ENCODE peak calls at places on chromosome 21, in nine cellular contexts. J is tibial artery, C is fibroblast of the aortic adventitia, I is AG09309, W is brain microvascular endothelial cell, Z is neuronal stem cell, Y is mesenchymal stem cell, B is astrocyte of the spinal cord, Q is body of pancreas. F is an unnamed sample.

GRCh38 chr21:21631961-21632360 is 633.8 kb downstream of the NCAM2 start:
- DNase-seq in Y (no peak), I (no peak), B (peak), J (no peak), Q (no peak), Z (no peak), W (no peak), C (peak), F (no peak)

GRCh38 chr21:32538147-32538792 is 47.1 kb downstream of the TCP10L start:
- DNase-seq in C (no peak), Z (no peak), Y (no peak), I (no peak), J (no peak), B (no peak), Q (no peak), W (no peak), F (no peak)

GRCh38 chr21:31334648-31335121 is 9.4 kb downstream of the TIAM1 start:
- DNase-seq in J (no peak), W (no peak), C (no peak), Y (no peak), I (no peak), B (peak), Z (no peak), Q (no peak), F (no peak)

GRCh38 chr21:27359141-27359540 is 392.3 kb upstream of the ADAMTS5 start:
- DNase-seq in J (no peak), W (no peak), Y (peak), I (peak), Q (no peak), Z (no peak), B (peak), C (peak), F (no peak)

GRCh38 chr21:29301703-29302102 is 3.0 kb downstream of the BACH1 start:
- DNase-seq in I (no peak), J (no peak), Q (no peak), Y (no peak), W (no peak), C (no peak), B (no peak), Z (no peak), F (no peak)

GRCh38 chr21:44376606-44377005 is 23.2 kb downstream of the TRPM2 start:
- DNase-seq in W (no peak), Z (no peak), C (no peak), Q (no peak), J (peak), I (no peak), Y (no peak), B (no peak), F (no peak)

GRCh38 chr21:31687108-31687507 is 27.6 kb downstream of the SOD1 start:
- DNase-seq in J (no peak), Y (no peak), B (no peak), I (no peak), Z (no peak), C (no peak), Q (no peak), W (no peak), F (no peak)

GRCh38 chr21:28587748-28588147 is 404.9 kb downstream of the LTN1 start:
- DNase-seq in C (peak), Q (no peak), Z (no peak), B (peak), I (peak), J (no peak), Y (no peak), W (no peak), F (no peak)

GRCh38 chr21:26595971-26596370 is 22.9 kb upstream of the CYYR1 start:
- DNase-seq in I (no peak), Y (no peak), B (no peak), W (no peak), C (no peak), Q (no peak), J (no peak), Z (no peak), F (no peak)

GRCh38 chr21:25938673-25939395 is 204.1 kb downstream of the GABPA start:
- DNase-seq in I (no peak), J (no peak), W (no peak), Z (no peak), B (no peak), Y (peak), Q (no peak), C (peak), F (no peak)

GRCh38 chr21:37769656-37770055 is 146.6 kb downstream of the KCNJ6 start:
- DNase-seq in Z (no peak), Y (no peak), C (no peak), W (no peak), B (no peak), J (no peak), I (no peak), Q (no peak), F (no peak)

GRCh38 chr21:45439171-45439872 is 34.4 kb downstream of the COL18A1 start:
- DNase-seq in W (peak), Z (peak), J (peak), Q (peak), I (peak), C (peak), B (peak), Y (peak), F (peak)
- H3K4me3 ChIP-seq in W (peak), Z (no peak), J (peak), Q (no peak), I (peak), C (peak), B (no peak), Y (no peak), F (peak)

DNA sequence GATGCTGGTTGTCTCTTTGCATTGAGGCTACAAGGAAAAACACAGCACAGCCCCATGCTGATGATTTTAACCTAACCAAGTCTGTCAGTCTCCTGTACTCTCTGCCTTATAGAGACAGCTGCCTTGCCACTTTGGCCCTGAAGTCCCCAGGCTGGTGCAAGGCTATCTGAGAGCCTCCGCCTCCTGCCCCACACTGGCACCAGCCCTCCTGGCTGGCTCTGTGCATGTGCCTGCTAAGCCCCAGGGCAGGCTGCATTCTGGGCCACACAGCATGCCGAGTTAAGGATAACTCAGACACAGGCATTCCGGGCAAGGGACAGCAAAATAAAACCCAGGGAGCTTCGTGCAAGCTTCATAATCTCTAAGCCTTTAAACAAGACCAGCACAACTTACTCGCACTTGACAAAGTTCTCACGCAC is 910 bp downstream of the RUNX1 start:
- DNase-seq in Z (no peak), B (no peak), Q (no peak), I (no peak), J (no peak), Y (peak), W (no peak), C (no peak), F (no peak)
- H3K4me3 ChIP-seq in Z (no peak), B (peak), Q (no peak), I (peak), J (peak), Y (no peak), W (peak), C (peak), F (no peak)

GRCh38 chr21:34201441-34201838 is 128.1 kb downstream of the MRPS6 start:
- DNase-seq in C (no peak), I (no peak), W (no peak), Q (no peak), B (no peak), J (no peak), Z (no peak), Y (no peak), F (no peak)

GRCh38 chr21:34202553-34203332 is 129.4 kb downstream of the MRPS6 start:
- DNase-seq in C (no peak), Q (no peak), J (peak), Y (peak), B (no peak), I (no peak), Z (peak), W (no peak), F (peak)

GRCh38 chr21:34205811-34206635 is 132.6 kb downstream of the MRPS6 start:
- DNase-seq in Y (no peak), I (peak), J (no peak), W (no peak), B (no peak), C (no peak), Q (no peak), Z (no peak), F (no peak)

GRCh38 chr21:34204481-34205439 is 131.4 kb downstream of the MRPS6 start:
- DNase-seq in B (peak), Q (no peak), Y (no peak), C (no peak), J (no peak), I (no peak), W (no peak), Z (no peak), F (no peak)

GRCh38 chr21:34204021-34204420 is 130.6 kb downstream of the MRPS6 start:
- DNase-seq in Z (no peak), C (no peak), B (no peak), J (no peak), Y (no peak), I (no peak), W (no peak), Q (no peak), F (no peak)
- H3K4me3 ChIP-seq in Z (no peak), C (no peak), B (no peak), J (no peak), Y (no peak), I (no peak), W (no peak), Q (no peak), F (no peak)

GRCh38 chr21:43278766-43279577 is 110.2 kb downstream of the CRYAA start:
- DNase-seq in J (no peak), I (no peak), Z (no peak), Q (no peak), W (no peak), Y (no peak), C (no peak), B (no peak), F (no peak)

GRCh38 chr21:43278359-43278758 is 109.6 kb downstream of the CRYAA start:
- DNase-seq in J (no peak), W (no peak), Q (no peak), C (no peak), Y (no peak), B (no peak), I (no peak), Z (no peak), F (no peak)

GRCh38 chr21:43279578-43279894 is 110.7 kb downstream of the CRYAA start:
- DNase-seq in W (no peak), B (no peak), Q (no peak), I (no peak), Y (no peak), C (no peak), J (no peak), Z (no peak), F (no peak)

GRCh38 chr21:43276811-43277210 is 108.0 kb downstream of the CRYAA start:
- DNase-seq in Y (no peak), Q (no peak), W (no peak), B (no peak), I (no peak), Z (no peak), C (no peak), J (no peak), F (no peak)

GRCh38 chr21:43277481-43278351 is 108.9 kb downstream of the CRYAA start:
- DNase-seq in Q (no peak), I (no peak), B (no peak), J (no peak), W (no peak), C (no peak), Z (no peak), Y (no peak), F (no peak)
- H3K4me3 ChIP-seq in Q (no peak), I (no peak), B (no peak), J (no peak), W (no peak), C (no peak), Z (no peak), Y (no peak), F (no peak)

DNA sequence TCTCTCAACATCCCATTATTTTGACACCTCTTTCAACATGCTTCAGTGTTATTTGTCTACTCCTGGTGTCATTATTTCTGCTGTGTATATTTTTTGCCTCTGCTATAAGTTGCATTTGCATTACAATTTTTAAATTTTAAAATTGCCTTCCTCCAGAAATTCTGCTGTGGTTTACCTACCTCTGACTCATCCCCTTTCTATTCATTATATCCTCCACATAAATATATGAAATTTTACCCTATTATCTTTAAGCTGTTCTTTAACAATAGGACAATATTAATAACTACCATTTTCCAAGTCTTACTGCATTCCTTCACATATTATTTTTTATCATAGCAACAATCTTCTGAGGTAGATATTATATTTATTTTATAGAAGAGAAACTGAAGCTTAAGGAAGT is 178.1 kb upstream of the NRIP1 start:
- DNase-seq in Z (no peak), C (no peak), I (no peak), Q (no peak), B (no peak), J (no peak), W (no peak), Y (no peak), F (no peak)
- H3K4me3 ChIP-seq in Z (no peak), C (no peak), I (no peak), Q (no peak), B (no peak), J (no peak), W (no peak), Y (no peak), F (no peak)

DNA sequence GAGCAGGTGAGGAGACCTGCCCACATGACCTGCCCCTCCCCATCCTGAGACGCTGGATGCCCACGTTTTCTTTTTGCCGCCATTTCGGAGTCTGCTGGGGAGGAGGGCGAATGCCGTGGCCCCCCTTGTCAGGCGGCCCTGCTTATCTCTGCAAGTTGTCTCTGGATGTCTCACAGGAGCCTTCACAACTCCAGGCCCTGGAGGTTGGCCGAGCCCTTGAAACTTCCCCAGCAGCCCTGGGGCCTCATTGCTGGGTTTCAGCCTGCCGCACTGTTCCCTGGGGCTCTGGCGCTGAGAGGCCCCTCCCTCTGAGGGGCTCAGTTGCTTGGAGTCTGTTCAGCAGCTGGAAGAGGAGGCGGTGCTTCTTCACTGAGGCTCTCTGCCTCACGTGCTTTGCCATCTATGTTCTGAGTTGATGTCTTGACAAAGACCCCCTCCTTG is 29.8 kb upstream of the ZBTB21 start:
- DNase-seq in Q (no peak), B (no peak), C (peak), Z (no peak), Y (peak), J (no peak), I (no peak), W (peak), F (peak)
- H3K4me3 ChIP-seq in Q (no peak), B (no peak), C (no peak), Z (no peak), Y (no peak), J (no peak), I (no peak), W (no peak), F (no peak)

GRCh38 chr21:34640858-34641257 is 25.9 kb upstream of the RCAN1 start:
- DNase-seq in Q (no peak), Y (peak), C (peak), I (peak), J (no peak), Z (no peak), W (peak), B (peak), F (no peak)
- H3K4me3 ChIP-seq in Q (no peak), Y (no peak), C (no peak), I (no peak), J (no peak), Z (no peak), W (no peak), B (no peak), F (no peak)

GRCh38 chr21:42221581-42222345 is 2.8 kb downstream of the ABCG1 start:
- DNase-seq in J (no peak), W (peak), Z (no peak), B (peak), Q (no peak), I (no peak), Y (no peak), C (peak), F (no peak)
- H3K4me3 ChIP-seq in J (no peak), W (no peak), Z (no peak), B (no peak), Q (no peak), I (no peak), Y (no peak), C (no peak), F (no peak)

F was measured in uterus.